ENCODE peak calls at places on chromosome 22, in eight cellular contexts. S, O, D, C, W, J, V and F are unnamed samples.
A peak's percentile ranks its signal among the peaks of the same experiment; 100 is the strongest.

GRCh38 chr22:37818397-37819099 is 4.6 kb upstream of the GALR3 start:
- DNase-seq in S (peak; percentile 89), O (no peak), D (no peak), C (peak; percentile 22), W (peak; percentile 89), J (peak; percentile 89), V (peak; percentile 69), F (peak; percentile 70)

GRCh38 chr22:28953976-28954880 is 70.9 kb downstream of the ZNRF3 start:
- DNase-seq in S (no peak), O (no peak), D (no peak), C (no peak), W (no peak), J (no peak), V (no peak), F (no peak)

GRCh38 chr22:26671317-26672059 is 14.1 kb downstream of the MIAT start:
- DNase-seq in S (peak; percentile 66), O (no peak), D (no peak), C (peak; percentile 79), W (peak; percentile 37), J (peak; percentile 72), V (no peak), F (no peak)

GRCh38 chr22:19795617-19796008 is 35.0 kb downstream of the TBX1 start:
- DNase-seq in S (no peak), O (no peak), D (no peak), C (no peak), W (no peak), J (no peak), V (no peak), F (no peak)

GRCh38 chr22:27654536-27655445 is 146.8 kb downstream of the MN1 start:
- DNase-seq in S (no peak), O (no peak), D (no peak), C (peak; percentile 31), W (no peak), J (no peak), V (no peak), F (no peak)

GRCh38 chr22:26985217-26985616 is 327.8 kb downstream of the MIAT start:
- DNase-seq in S (no peak), O (no peak), D (no peak), C (no peak), W (no peak), J (no peak), V (no peak), F (no peak)

GRCh38 chr22:21594865-21595452 is 27.4 kb downstream of the UBE2L3 start:
- DNase-seq in S (no peak), O (no peak), D (no peak), C (no peak), W (no peak), J (no peak), V (no peak), F (no peak)

GRCh38 chr22:36291831-36292740 is 39.2 kb downstream of the APOL1 start:
- DNase-seq in S (no peak), O (no peak), D (no peak), C (no peak), W (peak; percentile 21), J (peak; percentile 59), V (no peak), F (no peak)

GRCh38 chr22:23520875-23521441 is 59.1 kb downstream of the IGLL1 start:
- DNase-seq in S (no peak), O (peak; percentile 15), D (peak; percentile 25), C (no peak), W (no peak), J (no peak), V (no peak), F (peak; percentile 56)

GRCh38 chr22:17774206-17774927 is at the start of gene BID:
- DNase-seq in S (peak; percentile 75), O (no peak), D (peak; percentile 24), C (no peak), W (peak; percentile 85), J (peak; percentile 86), V (no peak), F (peak; percentile 76)

GRCh38 chr22:17772249-17772962 is 1.9 kb downstream of the BID start:
- DNase-seq in S (no peak), O (no peak), D (no peak), C (peak; percentile 29), W (no peak), J (no peak), V (no peak), F (peak; percentile 30)

GRCh38 chr22:17774928-17775675 is 833 bp upstream of the BID start:
- DNase-seq in S (no peak), O (no peak), D (no peak), C (no peak), W (no peak), J (no peak), V (no peak), F (no peak)

GRCh38 chr22:17773606-17774205 is 563 bp downstream of the BID start:
- DNase-seq in S (peak; percentile 77), O (peak; percentile 33), D (peak; percentile 54), C (peak; percentile 12), W (peak; percentile 78), J (no peak), V (peak; percentile 40), F (peak; percentile 63)

GRCh38 chr22:17772963-17773605 is 1.2 kb downstream of the BID start:
- DNase-seq in S (no peak), O (no peak), D (no peak), C (peak; percentile 37), W (no peak), J (no peak), V (no peak), F (no peak)
- TF ChIP-seq CTCF in S (no peak), O (no peak), D (no peak), C (no peak), W (no peak), J (no peak), V (no peak), F (no peak)

GRCh38 chr22:30492144-30492543 is 13.4 kb downstream of the SEC14L4 start:
- DNase-seq in S (no peak), O (no peak), D (no peak), C (no peak), W (no peak), J (no peak), V (no peak), F (no peak)

GRCh38 chr22:30486661-30487115 is 14.9 kb upstream of the SEC14L3 start:
- DNase-seq in S (no peak), O (peak; percentile 24), D (no peak), C (peak; percentile 4), W (no peak), J (no peak), V (no peak), F (no peak)

GRCh38 chr22:30488121-30488520 is 16.3 kb upstream of the SEC14L3 start:
- DNase-seq in S (no peak), O (no peak), D (no peak), C (no peak), W (no peak), J (no peak), V (no peak), F (no peak)

GRCh38 chr22:30491381-30491780 is 14.1 kb downstream of the SEC14L4 start:
- DNase-seq in S (no peak), O (no peak), D (no peak), C (no peak), W (no peak), J (no peak), V (no peak), F (no peak)

DNA sequence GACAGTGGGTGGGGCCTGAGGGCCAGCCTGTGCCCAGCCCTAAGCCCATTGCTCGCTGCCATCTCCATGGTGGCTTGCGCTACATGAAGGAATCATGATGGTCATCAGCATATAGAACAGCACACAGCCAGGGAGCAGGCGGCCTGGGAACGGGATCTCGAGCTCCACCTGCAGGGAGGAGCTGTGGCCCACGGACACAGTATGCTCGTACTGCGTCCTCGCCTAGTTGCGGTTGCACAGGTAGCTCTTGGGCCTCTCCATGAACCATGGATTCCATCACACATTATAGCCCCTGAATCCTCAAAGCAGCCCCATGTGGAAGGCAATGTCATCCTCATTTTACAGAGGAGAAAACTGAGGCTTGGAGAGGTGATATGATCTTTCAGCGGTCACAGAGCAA is 15.1 kb downstream of the SEC14L4 start:
- DNase-seq in S (no peak), O (no peak), D (no peak), C (no peak), W (no peak), J (no peak), V (no peak), F (peak; percentile 18)
- TF ChIP-seq CTCF in S (no peak), O (no peak), D (no peak), C (peak; percentile 24), W (no peak), J (no peak), V (no peak), F (no peak)

DNA sequence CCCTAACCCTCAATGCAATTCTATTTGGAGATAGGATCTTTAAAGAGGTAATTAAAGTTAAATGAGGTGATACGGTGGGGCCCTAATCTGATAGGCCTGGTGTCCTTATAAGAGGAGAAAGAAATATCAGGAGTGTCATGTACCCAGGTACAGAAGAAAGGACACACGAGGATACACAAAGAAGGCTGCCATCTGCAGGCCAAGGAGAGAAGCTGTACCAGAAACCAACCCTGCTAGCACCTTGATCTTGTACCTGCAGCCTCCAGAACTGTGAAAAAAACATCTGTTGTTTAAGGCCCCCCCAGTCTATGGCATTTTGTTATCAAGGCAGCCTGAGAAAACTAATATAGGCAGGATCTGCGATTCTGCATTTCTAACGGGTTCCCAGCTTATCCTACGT is 44.2 kb downstream of the FBXO7 start:
- DNase-seq in S (no peak), O (no peak), D (no peak), C (no peak), W (no peak), J (no peak), V (no peak), F (no peak)
- TF ChIP-seq CTCF in S (peak; percentile 17), O (peak; percentile 18), D (peak; percentile 33), C (peak; percentile 23), W (peak; percentile 43), J (peak; percentile 5), V (no peak), F (no peak)

DNA sequence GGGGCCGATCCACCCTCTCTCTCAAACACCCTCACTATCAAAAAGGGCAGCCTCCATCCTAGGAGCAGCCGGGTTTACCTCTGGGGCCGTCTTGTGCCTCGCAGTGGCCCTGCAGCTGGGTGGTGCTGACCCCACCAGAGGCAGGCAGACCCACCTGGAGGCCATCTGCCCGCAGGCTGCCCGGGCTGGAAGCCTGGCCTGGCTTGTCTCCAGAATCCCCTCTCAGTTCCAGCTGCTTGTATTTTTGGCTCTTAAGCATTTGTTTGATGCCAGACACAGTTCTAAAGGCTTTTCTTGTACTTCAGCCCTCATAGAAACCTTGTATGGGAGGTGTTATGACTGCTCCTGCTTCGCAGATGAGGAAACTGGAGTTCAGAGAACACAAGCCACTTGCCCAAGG is 4.2 kb upstream of the NFAM1 start:
- DNase-seq in S (no peak), O (no peak), D (no peak), C (no peak), W (no peak), J (no peak), V (no peak), F (no peak)
- TF ChIP-seq CTCF in S (no peak), O (no peak), D (no peak), C (no peak), W (no peak), J (no peak), V (no peak), F (no peak)